ENCODE peak calls at places on chromosomes 16 and 17, in nine cellular contexts. One of them, this sample, is unnamed. For H3K9me3 and H3K27me3, the result is how much of the 10 kb centered on the place peaks cover.

GRCh38 chr16:89319883-89320716 is 102.6 kb downstream of the ZNF778 start:
- DNase-seq in Caco-2: peak
- DNase-seq in heart left ventricle: peak
- DNase-seq in tibial nerve: no peak
- DNase-seq in effector memory CD4-positive, alpha-beta T cell: peak
- DNase-seq in IMR-90: peak
- DNase-seq in vagina: no peak
- DNase-seq in SK-N-SH: no peak
- DNase-seq in tibial artery: peak
- DNase-seq in this sample: peak

GRCh38 chr16:51109173-51109572 is 41.9 kb downstream of the SALL1 start:
- DNase-seq in Caco-2: no peak
- DNase-seq in heart left ventricle: no peak
- DNase-seq in tibial nerve: no peak
- DNase-seq in effector memory CD4-positive, alpha-beta T cell: no peak
- DNase-seq in IMR-90: no peak
- DNase-seq in vagina: no peak
- DNase-seq in SK-N-SH: no peak
- DNase-seq in tibial artery: no peak
- DNase-seq in this sample: no peak

GRCh38 chr16:12311887-12312286 is 335.4 kb downstream of the SNX29 start:
- DNase-seq in Caco-2: no peak
- DNase-seq in heart left ventricle: no peak
- DNase-seq in tibial nerve: no peak
- DNase-seq in effector memory CD4-positive, alpha-beta T cell: no peak
- DNase-seq in IMR-90: no peak
- DNase-seq in vagina: no peak
- DNase-seq in SK-N-SH: no peak
- DNase-seq in tibial artery: no peak
- DNase-seq in this sample: no peak

GRCh38 chr16:62907562-62907961 is 871.3 kb upstream of the CDH8 start:
- DNase-seq in Caco-2: no peak
- DNase-seq in heart left ventricle: no peak
- DNase-seq in tibial nerve: no peak
- DNase-seq in effector memory CD4-positive, alpha-beta T cell: no peak
- DNase-seq in IMR-90: no peak
- DNase-seq in vagina: no peak
- DNase-seq in SK-N-SH: no peak
- DNase-seq in tibial artery: no peak
- DNase-seq in this sample: no peak

GRCh38 chr17:61863801-61864126 is 436 bp upstream of the BRIP1 start:
- DNase-seq in Caco-2: no peak
- DNase-seq in heart left ventricle: no peak
- DNase-seq in tibial nerve: no peak
- DNase-seq in effector memory CD4-positive, alpha-beta T cell: no peak
- DNase-seq in IMR-90: no peak
- DNase-seq in vagina: no peak
- DNase-seq in SK-N-SH: peak
- DNase-seq in tibial artery: no peak
- DNase-seq in this sample: no peak

GRCh38 chr17:74528491-74529199 is 2.6 kb downstream of the CD300LB start:
- DNase-seq in Caco-2: no peak
- DNase-seq in heart left ventricle: no peak
- DNase-seq in tibial nerve: no peak
- DNase-seq in effector memory CD4-positive, alpha-beta T cell: no peak
- DNase-seq in IMR-90: no peak
- DNase-seq in vagina: no peak
- DNase-seq in SK-N-SH: no peak
- DNase-seq in tibial artery: peak
- DNase-seq in this sample: no peak

GRCh38 chr16:9126609-9127008 is 35.2 kb downstream of the HAPSTR1 start:
- DNase-seq in Caco-2: no peak
- DNase-seq in heart left ventricle: no peak
- DNase-seq in tibial nerve: no peak
- DNase-seq in effector memory CD4-positive, alpha-beta T cell: no peak
- DNase-seq in IMR-90: no peak
- DNase-seq in vagina: no peak
- DNase-seq in SK-N-SH: no peak
- DNase-seq in tibial artery: no peak
- DNase-seq in this sample: no peak

GRCh38 chr16:85395913-85396878 is 216.9 kb upstream of the GSE1 start:
- DNase-seq in Caco-2: peak
- DNase-seq in heart left ventricle: peak
- DNase-seq in tibial nerve: peak
- DNase-seq in effector memory CD4-positive, alpha-beta T cell: no peak
- DNase-seq in IMR-90: peak
- DNase-seq in vagina: no peak
- DNase-seq in SK-N-SH: peak
- DNase-seq in tibial artery: peak
- DNase-seq in this sample: peak

GRCh38 chr17:42554250-42555121 is 1.8 kb downstream of the HSD17B1 start:
- DNase-seq in Caco-2: peak
- DNase-seq in heart left ventricle: peak
- DNase-seq in tibial nerve: peak
- DNase-seq in effector memory CD4-positive, alpha-beta T cell: peak
- DNase-seq in IMR-90: peak
- DNase-seq in vagina: no peak
- DNase-seq in SK-N-SH: peak
- DNase-seq in tibial artery: peak
- DNase-seq in this sample: peak

GRCh38 chr17:56594528-56595418 is 1.3 kb downstream of the NOG start:
- DNase-seq in Caco-2: no peak
- DNase-seq in heart left ventricle: no peak
- DNase-seq in tibial nerve: no peak
- DNase-seq in effector memory CD4-positive, alpha-beta T cell: no peak
- DNase-seq in IMR-90: peak
- DNase-seq in vagina: no peak
- DNase-seq in SK-N-SH: no peak
- DNase-seq in tibial artery: no peak
- DNase-seq in this sample: peak

GRCh38 chr17:7137182-7137943 is 22.7 kb upstream of the ASGR2 start:
- DNase-seq in Caco-2: no peak
- DNase-seq in heart left ventricle: no peak
- DNase-seq in tibial nerve: no peak
- DNase-seq in effector memory CD4-positive, alpha-beta T cell: no peak
- DNase-seq in IMR-90: no peak
- DNase-seq in vagina: no peak
- DNase-seq in SK-N-SH: no peak
- DNase-seq in tibial artery: no peak
- DNase-seq in this sample: peak
- H3K4me3 ChIP-seq in Caco-2: no peak
- H3K4me3 ChIP-seq in heart left ventricle: no peak
- H3K4me3 ChIP-seq in tibial nerve: no peak
- H3K4me3 ChIP-seq in effector memory CD4-positive, alpha-beta T cell: no peak
- H3K4me3 ChIP-seq in IMR-90: no peak
- H3K4me3 ChIP-seq in vagina: no peak
- H3K4me3 ChIP-seq in SK-N-SH: no peak
- H3K4me3 ChIP-seq in tibial artery: no peak
- H3K4me3 ChIP-seq in this sample: no peak

GRCh38 chr16:68563631-68564366 is 24.7 kb downstream of the ZFP90 start:
- DNase-seq in Caco-2: no peak
- DNase-seq in heart left ventricle: no peak
- DNase-seq in tibial nerve: no peak
- DNase-seq in effector memory CD4-positive, alpha-beta T cell: no peak
- DNase-seq in IMR-90: no peak
- DNase-seq in vagina: no peak
- DNase-seq in SK-N-SH: no peak
- DNase-seq in tibial artery: no peak
- DNase-seq in this sample: no peak
- H3K9me3 ChIP-seq in Caco-2: half or more
- H3K9me3 ChIP-seq in heart left ventricle: under half
- H3K9me3 ChIP-seq in tibial nerve: half or more
- H3K9me3 ChIP-seq in effector memory CD4-positive, alpha-beta T cell: half or more
- H3K9me3 ChIP-seq in IMR-90: half or more
- H3K9me3 ChIP-seq in vagina: half or more
- H3K9me3 ChIP-seq in SK-N-SH: half or more
- H3K9me3 ChIP-seq in tibial artery: half or more
- H3K9me3 ChIP-seq in this sample: half or more

GRCh38 chr17:81986606-81987005 is 9.2 kb downstream of the ASPSCR1 start:
- DNase-seq in Caco-2: no peak
- DNase-seq in heart left ventricle: no peak
- DNase-seq in tibial nerve: no peak
- DNase-seq in effector memory CD4-positive, alpha-beta T cell: no peak
- DNase-seq in IMR-90: no peak
- DNase-seq in vagina: no peak
- DNase-seq in SK-N-SH: no peak
- DNase-seq in tibial artery: no peak
- DNase-seq in this sample: peak

GRCh38 chr17:81983011-81983638 is 5.7 kb downstream of the ASPSCR1 start:
- DNase-seq in Caco-2: no peak
- DNase-seq in heart left ventricle: no peak
- DNase-seq in tibial nerve: no peak
- DNase-seq in effector memory CD4-positive, alpha-beta T cell: no peak
- DNase-seq in IMR-90: no peak
- DNase-seq in vagina: no peak
- DNase-seq in SK-N-SH: no peak
- DNase-seq in tibial artery: no peak
- DNase-seq in this sample: no peak

GRCh38 chr17:81987161-81987770 is 9.8 kb downstream of the ASPSCR1 start:
- DNase-seq in Caco-2: no peak
- DNase-seq in heart left ventricle: no peak
- DNase-seq in tibial nerve: no peak
- DNase-seq in effector memory CD4-positive, alpha-beta T cell: no peak
- DNase-seq in IMR-90: no peak
- DNase-seq in vagina: no peak
- DNase-seq in SK-N-SH: no peak
- DNase-seq in tibial artery: no peak
- DNase-seq in this sample: no peak

GRCh38 chr17:81983639-81984373 is 6.4 kb downstream of the ASPSCR1 start:
- DNase-seq in Caco-2: no peak
- DNase-seq in heart left ventricle: no peak
- DNase-seq in tibial nerve: no peak
- DNase-seq in effector memory CD4-positive, alpha-beta T cell: no peak
- DNase-seq in IMR-90: no peak
- DNase-seq in vagina: no peak
- DNase-seq in SK-N-SH: no peak
- DNase-seq in tibial artery: no peak
- DNase-seq in this sample: no peak

GRCh38 chr17:81984773-81985410 is 7.5 kb downstream of the ASPSCR1 start:
- DNase-seq in Caco-2: no peak
- DNase-seq in heart left ventricle: no peak
- DNase-seq in tibial nerve: no peak
- DNase-seq in effector memory CD4-positive, alpha-beta T cell: no peak
- DNase-seq in IMR-90: no peak
- DNase-seq in vagina: no peak
- DNase-seq in SK-N-SH: no peak
- DNase-seq in tibial artery: no peak
- DNase-seq in this sample: no peak
- H3K27me3 ChIP-seq in Caco-2: under half
- H3K27me3 ChIP-seq in heart left ventricle: under half
- H3K27me3 ChIP-seq in tibial nerve: under half
- H3K27me3 ChIP-seq in effector memory CD4-positive, alpha-beta T cell: under half
- H3K27me3 ChIP-seq in IMR-90: under half
- H3K27me3 ChIP-seq in vagina: under half
- H3K27me3 ChIP-seq in SK-N-SH: under half
- H3K27me3 ChIP-seq in tibial artery: under half
- H3K27me3 ChIP-seq in this sample: under half

GRCh38 chr17:79793924-79794304 is 3.0 kb downstream of the CBX8 start:
- DNase-seq in Caco-2: no peak
- DNase-seq in heart left ventricle: no peak
- DNase-seq in tibial nerve: no peak
- DNase-seq in effector memory CD4-positive, alpha-beta T cell: no peak
- DNase-seq in IMR-90: no peak
- DNase-seq in vagina: no peak
- DNase-seq in SK-N-SH: peak
- DNase-seq in tibial artery: no peak
- DNase-seq in this sample: no peak
- H3K4me3 ChIP-seq in Caco-2: no peak
- H3K4me3 ChIP-seq in heart left ventricle: no peak
- H3K4me3 ChIP-seq in tibial nerve: no peak
- H3K4me3 ChIP-seq in effector memory CD4-positive, alpha-beta T cell: no peak
- H3K4me3 ChIP-seq in IMR-90: peak
- H3K4me3 ChIP-seq in vagina: no peak
- H3K4me3 ChIP-seq in SK-N-SH: no peak
- H3K4me3 ChIP-seq in tibial artery: peak
- H3K4me3 ChIP-seq in this sample: no peak

This sample was measured in psoas muscle.